ENCODE peak calls at places on chromosomes 6 and 20, in six cellular contexts. H, Q, W, P, F and B are unnamed samples.

GRCh38 chr20:58420798-58421496 is 31.9 kb downstream of the VAPB start:
- DNase-seq in H (no peak), Q (peak), W (peak), P (no peak), F (no peak), B (no peak)

GRCh38 chr20:26209171-26209941 is 512.7 kb upstream of the ZNF337 start:
- DNase-seq in H (peak), Q (peak), W (no peak), P (peak), F (no peak), B (peak)

GRCh38 chr20:34037121-34037520 is 43.4 kb downstream of the RALY start:
- DNase-seq in H (no peak), Q (peak), W (no peak), P (no peak), F (no peak), B (no peak)

GRCh38 chr6:153879826-153880225 is 159.2 kb upstream of the OPRM1 start:
- DNase-seq in H (no peak), Q (no peak), W (no peak), P (no peak), F (no peak), B (no peak)

GRCh38 chr6:56555438-56555872 is 87.2 kb downstream of the DST start:
- DNase-seq in H (no peak), Q (peak), W (no peak), P (no peak), F (no peak), B (no peak)

GRCh38 chr6:145898376-145898775 is 65.8 kb downstream of the SHPRH start:
- DNase-seq in H (no peak), Q (peak), W (no peak), P (no peak), F (no peak), B (no peak)

GRCh38 chr6:111353914-111354464 is 129.0 kb downstream of the REV3L start:
- DNase-seq in H (no peak), Q (no peak), W (no peak), P (no peak), F (peak), B (no peak)

GRCh38 chr6:160882741-160883340 is 108.7 kb upstream of the MAP3K4 start:
- DNase-seq in H (no peak), Q (peak), W (no peak), P (peak), F (no peak), B (no peak)

GRCh38 chr20:20130399-20130798 is 78.1 kb downstream of the CFAP61 start:
- DNase-seq in H (no peak), Q (peak), W (no peak), P (peak), F (no peak), B (no peak)

GRCh38 chr20:54643761-54644160 is 168.4 kb downstream of the DOK5 start:
- DNase-seq in H (no peak), Q (peak), W (peak), P (no peak), F (peak), B (no peak)

GRCh38 chr20:11331096-11331495 is 586.6 kb upstream of the BTBD3 start:
- DNase-seq in H (no peak), Q (no peak), W (no peak), P (no peak), F (no peak), B (no peak)

GRCh38 chr20:49843770-49844169 is 31.1 kb downstream of the SLC9A8 start:
- DNase-seq in H (no peak), Q (no peak), W (no peak), P (no peak), F (no peak), B (no peak)

GRCh38 chr20:17560344-17561074 is 9.4 kb upstream of the DSTN start:
- DNase-seq in H (no peak), Q (peak), W (no peak), P (no peak), F (no peak), B (no peak)

GRCh38 chr20:35947489-35947888 is 6.8 kb downstream of the SCAND1 start:
- DNase-seq in H (peak), Q (peak), W (peak), P (peak), F (no peak), B (no peak)

GRCh38 chr6:28597924-28598323 is 72.2 kb downstream of the GPX5 start:
- DNase-seq in H (no peak), Q (peak), W (no peak), P (peak), F (no peak), B (no peak)

GRCh38 chr6:150315626-150316025 is 53.2 kb upstream of the IYD start:
- DNase-seq in H (no peak), Q (no peak), W (no peak), P (no peak), F (no peak), B (no peak)

GRCh38 chr6:6699741-6700367 is 111.3 kb downstream of the LY86 start:
- DNase-seq in H (no peak), Q (peak), W (peak), P (peak), F (peak), B (no peak)

GRCh38 chr20:2858591-2858990 is 14.7 kb upstream of the PTPRA start:
- DNase-seq in H (no peak), Q (no peak), W (no peak), P (no peak), F (no peak), B (no peak)

GRCh38 chr6:28408076-28408802 is 8.7 kb upstream of the ZSCAN12 start:
- DNase-seq in H (no peak), Q (peak), W (no peak), P (no peak), F (no peak), B (no peak)

GRCh38 chr6:147479857-147480256 is 28.6 kb upstream of the SAMD5 start:
- DNase-seq in H (no peak), Q (no peak), W (no peak), P (no peak), F (no peak), B (no peak)

GRCh38 chr20:56697476-56697875 is 68.4 kb downstream of the TFAP2C start:
- DNase-seq in H (no peak), Q (no peak), W (no peak), P (no peak), F (no peak), B (no peak)

GRCh38 chr20:49677777-49678758 is 35.6 kb downstream of the B4GALT5 start:
- DNase-seq in H (no peak), Q (no peak), W (no peak), P (no peak), F (no peak), B (no peak)

GRCh38 chr6:128098000-128098581 is 197.2 kb upstream of the THEMIS start:
- DNase-seq in H (no peak), Q (peak), W (no peak), P (no peak), F (no peak), B (no peak)

GRCh38 chr20:21501184-21501583 is 12.7 kb downstream of the NKX2-2 start:
- DNase-seq in H (no peak), Q (no peak), W (no peak), P (no peak), F (no peak), B (no peak)

GRCh38 chr6:149012040-149012545 is 265.3 kb downstream of the UST start:
- DNase-seq in H (no peak), Q (peak), W (peak), P (no peak), F (peak), B (no peak)

DNA sequence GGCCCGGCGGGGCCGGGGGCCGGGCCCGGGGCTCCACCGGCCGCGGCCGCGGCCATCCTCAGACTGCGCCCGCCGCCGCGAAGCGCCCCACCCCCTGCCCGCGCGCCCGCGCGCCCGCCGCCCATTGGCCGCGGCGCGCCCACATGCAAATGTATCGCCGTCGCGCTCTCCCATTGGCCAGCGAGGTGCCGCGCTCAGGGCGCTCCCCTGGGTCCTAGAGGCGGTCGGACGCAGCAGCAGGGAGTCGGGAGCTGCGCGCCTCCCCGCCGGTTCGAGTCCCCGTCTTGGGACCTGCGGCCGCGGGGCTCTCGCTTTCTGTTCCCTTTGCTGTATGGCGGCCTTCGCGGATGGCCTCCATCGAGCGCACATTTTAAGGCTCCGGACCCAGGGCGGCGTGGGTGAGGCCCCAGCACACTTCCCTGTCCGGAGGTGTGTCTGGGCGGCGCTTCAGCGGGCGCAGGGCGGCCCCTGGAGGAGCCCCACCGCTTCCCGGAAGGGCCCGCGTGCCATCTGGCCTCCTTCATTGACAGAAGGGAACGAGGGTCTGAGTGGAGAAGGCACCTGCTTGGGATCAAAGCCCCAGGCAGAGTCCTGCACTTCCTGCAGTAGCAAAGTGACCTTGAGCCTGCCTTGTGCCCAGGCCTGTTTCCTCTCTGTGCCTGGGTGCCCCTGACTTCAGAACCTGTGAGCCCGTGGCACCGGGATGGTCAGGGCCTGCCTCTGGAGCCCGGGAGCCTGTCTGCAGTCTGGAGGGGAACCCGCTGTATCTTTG is at the start of gene CABLES2:
- DNase-seq in H (peak), Q (peak), W (peak), P (peak), F (peak), B (no peak)
- TF ChIP-seq CTCF in H (no peak), Q (no peak), W (peak), P (no peak), F (no peak), B (peak)

DNA sequence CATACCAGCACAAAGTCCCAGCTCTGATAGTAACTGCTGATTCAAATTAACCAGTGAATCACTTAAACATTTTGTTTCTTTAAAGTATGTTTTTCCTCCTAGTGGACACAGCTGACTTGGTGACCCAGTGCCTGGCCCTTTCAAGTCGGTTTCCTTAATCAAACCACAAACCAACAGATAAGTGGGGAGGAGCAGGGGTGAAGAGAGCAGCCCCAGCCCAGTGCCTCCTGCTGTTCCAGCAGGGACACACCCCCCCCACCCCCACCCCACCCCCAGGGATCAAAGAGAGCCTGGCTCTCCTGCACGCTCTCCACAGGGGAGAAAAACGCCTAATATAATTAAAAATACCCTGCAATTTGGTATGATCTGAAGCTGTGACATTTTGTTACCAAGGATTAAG is 55.4 kb upstream of the TBXT start:
- DNase-seq in H (no peak), Q (no peak), W (no peak), P (no peak), F (no peak), B (no peak)
- TF ChIP-seq CTCF in H (no peak), Q (no peak), W (no peak), P (no peak), F (no peak), B (no peak)

GRCh38 chr20:51542033-51542893 is at the start of gene NFATC2:
- DNase-seq in H (peak), Q (no peak), W (no peak), P (peak), F (no peak), B (no peak)

GRCh38 chr20:51540585-51540984 is 1.9 kb downstream of the NFATC2 start:
- DNase-seq in H (no peak), Q (no peak), W (no peak), P (no peak), F (no peak), B (no peak)

GRCh38 chr20:51545515-51545914 is 3.0 kb upstream of the NFATC2 start:
- DNase-seq in H (no peak), Q (no peak), W (no peak), P (no peak), F (no peak), B (no peak)

GRCh38 chr20:51542894-51543788 is 622 bp upstream of the NFATC2 start:
- DNase-seq in H (peak), Q (no peak), W (no peak), P (no peak), F (no peak), B (no peak)

DNA sequence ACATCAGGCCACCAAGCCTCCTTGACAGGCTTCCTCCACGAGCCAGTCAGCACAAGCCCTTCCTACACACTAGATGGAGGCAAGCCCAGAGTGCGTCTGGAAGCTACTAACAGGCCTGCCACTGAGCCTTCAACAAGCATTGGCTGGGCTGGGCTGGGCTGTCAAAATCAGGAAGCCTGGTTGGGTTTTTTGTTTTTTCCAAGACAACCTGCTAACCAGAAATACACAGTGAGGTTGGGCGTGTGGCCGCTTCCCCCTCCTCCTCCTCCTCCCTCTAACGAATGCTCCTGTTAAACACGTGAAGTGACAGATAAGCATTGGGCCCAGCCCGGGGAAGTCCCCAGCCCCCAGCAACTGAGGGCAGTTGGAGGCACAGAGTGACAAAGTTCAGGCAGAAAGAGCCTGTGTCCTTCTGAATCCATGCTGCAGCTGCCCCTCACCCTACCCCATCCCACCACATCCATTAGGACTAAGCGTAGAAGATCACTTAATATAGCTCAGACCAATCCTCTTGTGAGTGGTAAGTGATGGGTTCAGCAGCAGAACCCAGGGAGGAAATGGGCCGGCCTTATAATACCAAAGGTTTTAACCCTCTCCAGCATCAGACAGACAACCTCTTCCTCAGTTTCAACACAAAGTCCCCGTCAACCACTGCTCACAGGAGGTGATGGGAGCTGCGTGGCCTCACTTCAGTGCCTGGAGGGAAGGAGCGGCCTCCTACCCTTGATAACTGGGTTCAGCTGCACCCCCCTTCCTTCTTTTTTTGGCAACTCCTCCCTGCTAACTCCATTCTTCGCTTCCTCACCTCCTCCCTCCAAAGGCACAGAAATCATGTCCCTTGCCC is 1.1 kb downstream of the NFATC2 start:
- DNase-seq in H (peak), Q (no peak), W (peak), P (peak), F (no peak), B (no peak)
- TF ChIP-seq CTCF in H (no peak), Q (no peak), W (no peak), P (no peak), F (no peak), B (peak)

DNA sequence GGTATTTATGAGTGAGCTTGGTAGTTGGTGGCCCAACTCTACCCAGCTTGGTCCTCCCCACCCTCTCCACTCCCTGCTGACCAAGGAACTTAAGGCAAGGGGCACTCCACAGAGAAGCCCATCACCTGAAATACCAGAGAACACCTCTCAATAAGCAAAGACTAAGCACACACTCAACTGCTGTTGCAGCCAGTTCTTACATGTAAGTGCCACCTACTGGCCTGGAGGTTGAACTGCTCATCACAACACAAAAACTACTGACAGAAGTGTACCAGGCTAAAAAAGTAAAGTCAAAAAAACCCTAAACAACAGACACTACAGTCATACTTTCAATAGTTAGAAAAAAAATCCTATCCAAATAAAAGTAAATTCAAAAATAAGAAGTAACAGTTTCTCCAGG is 146.2 kb downstream of the FAM83B start:
- DNase-seq in H (no peak), Q (peak), W (no peak), P (peak), F (no peak), B (no peak)
- TF ChIP-seq CTCF in H (no peak), Q (peak), W (peak), P (peak), F (peak), B (peak)